ENCODE peak calls at places on chromosomes 3 and 15, in ten cellular contexts. A is neural progenitor cell, J is A673, F is PC-9, V is GM23248, M is fibroblast of lung, H is hepatocyte, P is astrocyte, N is GM23338, L is PC-3. X is an unnamed sample.

GRCh38 chr15:93929375-93930094 is 301.8 kb upstream of the MCTP2 start:
- DNase-seq in A (peak; percentile 19), J (peak; percentile 23), F (no peak), V (peak; percentile 98), M (peak; percentile 15), H (peak; percentile 42), P (peak; percentile 98), N (peak; percentile 14), L (no peak), X (no peak)

GRCh38 chr3:56758539-56758981 is 43.2 kb downstream of the ARHGEF3 start:
- DNase-seq in A (no peak), J (peak; percentile 4), F (peak; percentile 95), V (peak; percentile 94), M (peak; percentile 94), H (peak; percentile 61), P (peak; percentile 93), N (no peak), L (peak; percentile 84), X (no peak)

GRCh38 chr3:130748981-130749380 is 2.4 kb upstream of the PIK3R4 start:
- DNase-seq in A (no peak), J (no peak), F (no peak), V (peak; percentile 78), M (no peak), H (no peak), P (peak; percentile 74), N (no peak), L (no peak), X (no peak)

GRCh38 chr3:186220365-186220764 is 111.5 kb upstream of the ETV5 start:
- DNase-seq in A (no peak), J (no peak), F (no peak), V (no peak), M (no peak), H (no peak), P (no peak), N (no peak), L (peak; percentile 90), X (no peak)

GRCh38 chr3:175386630-175387029 is 527.5 kb downstream of the NAALADL2 start:
- DNase-seq in A (no peak), J (no peak), F (peak; percentile 70), V (peak; percentile 96), M (peak; percentile 78), H (no peak), P (peak; percentile 99), N (no peak), L (peak; percentile 84), X (no peak)

GRCh38 chr3:30253832-30254231 is 352.6 kb upstream of the TGFBR2 start:
- DNase-seq in A (no peak), J (no peak), F (no peak), V (no peak), M (no peak), H (no peak), P (no peak), N (no peak), L (no peak), X (no peak)

GRCh38 chr3:123778525-123778924 is 105.6 kb downstream of the MYLK start:
- DNase-seq in A (no peak), J (no peak), F (no peak), V (no peak), M (no peak), H (no peak), P (no peak), N (no peak), L (no peak), X (no peak)

GRCh38 chr3:134652409-134652831 is 1.6 kb upstream of the KY start:
- DNase-seq in A (no peak), J (no peak), F (no peak), V (peak; percentile 87), M (no peak), H (no peak), P (no peak), N (no peak), L (no peak), X (no peak)

GRCh38 chr3:195847061-195847950 is 35.6 kb upstream of the MUC4 start:
- DNase-seq in A (no peak), J (no peak), F (peak; percentile 98), V (peak; percentile 46), M (peak; percentile 60), H (peak; percentile 58), P (peak; percentile 66), N (no peak), L (peak; percentile 55), X (no peak)

GRCh38 chr15:72389231-72389630 is 8.9 kb upstream of the TMEM202 start:
- DNase-seq in A (no peak), J (no peak), F (no peak), V (no peak), M (no peak), H (no peak), P (peak; percentile 39), N (no peak), L (peak; percentile 51), X (no peak)

GRCh38 chr3:197736491-197737318 is at the start of gene RUBCN:
- DNase-seq in A (peak; percentile 99), J (peak; percentile 99), F (peak; percentile 95), V (peak; percentile 99), M (peak; percentile 92), H (peak; percentile 98), P (peak; percentile 91), N (peak; percentile 99), L (peak; percentile 97), X (peak; percentile 99)

GRCh38 chr15:75733761-75734651 is 21.4 kb upstream of the CSPG4 start:
- DNase-seq in A (no peak), J (no peak), F (no peak), V (no peak), M (no peak), H (no peak), P (no peak), N (no peak), L (no peak), X (no peak)

GRCh38 chr3:78875431-78875830 is 892.4 kb downstream of the ROBO1 start:
- DNase-seq in A (no peak), J (no peak), F (no peak), V (no peak), M (no peak), H (no peak), P (no peak), N (no peak), L (no peak), X (no peak)

GRCh38 chr3:127037971-127038446 is 55.1 kb downstream of the PLXNA1 start:
- DNase-seq in A (no peak), J (no peak), F (no peak), V (no peak), M (no peak), H (no peak), P (no peak), N (no peak), L (no peak), X (no peak)

DNA sequence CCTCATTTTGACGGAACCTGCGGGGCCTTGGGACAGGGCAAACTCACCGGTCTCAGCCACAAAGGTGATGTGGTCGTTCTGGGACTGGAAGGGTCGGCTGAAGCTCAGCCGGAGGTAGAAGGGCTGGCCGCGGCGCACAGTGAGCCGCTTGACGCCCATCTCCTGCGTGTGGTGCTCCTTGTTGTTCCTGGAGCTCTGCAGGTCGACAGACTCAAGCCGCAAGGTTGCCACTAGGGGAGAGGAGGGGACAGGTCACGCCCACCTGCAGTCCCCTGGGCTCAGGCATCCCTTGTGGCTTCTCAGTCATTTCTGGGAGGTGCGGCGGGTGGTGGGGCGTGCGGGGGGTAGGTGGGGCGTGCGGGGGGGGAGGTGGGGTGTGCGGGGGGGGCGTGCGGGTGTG is 26.7 kb upstream of the TGM5 start:
- DNase-seq in A (peak; percentile 65), J (no peak), F (no peak), V (peak; percentile 22), M (no peak), H (peak; percentile 25), P (no peak), N (peak; percentile 91), L (no peak), X (no peak)
- TF ChIP-seq EZH2 in A (no peak), J (no peak), F (no peak), V (no peak), M (no peak), H (no peak), P (no peak), N (no peak), L (no peak), X (no peak)

GRCh38 chr3:114022145-114022544 is 34.2 kb downstream of the CCDC191 start:
- DNase-seq in A (no peak), J (no peak), F (no peak), V (no peak), M (no peak), H (no peak), P (peak; percentile 7), N (no peak), L (no peak), X (no peak)
- H3K4me1 ChIP-seq in A (peaks cover 13% of the 10 kb centered on the region), J (no peaks in the 10 kb centered on the region), F (no peaks in the 10 kb centered on the region), V (no peaks in the 10 kb centered on the region), M (no peaks in the 10 kb centered on the region), H (no peaks in the 10 kb centered on the region), P (no peaks in the 10 kb centered on the region), N (no peaks in the 10 kb centered on the region), L (no peaks in the 10 kb centered on the region), X (peaks cover 10% of the 10 kb centered on the region)

DNA sequence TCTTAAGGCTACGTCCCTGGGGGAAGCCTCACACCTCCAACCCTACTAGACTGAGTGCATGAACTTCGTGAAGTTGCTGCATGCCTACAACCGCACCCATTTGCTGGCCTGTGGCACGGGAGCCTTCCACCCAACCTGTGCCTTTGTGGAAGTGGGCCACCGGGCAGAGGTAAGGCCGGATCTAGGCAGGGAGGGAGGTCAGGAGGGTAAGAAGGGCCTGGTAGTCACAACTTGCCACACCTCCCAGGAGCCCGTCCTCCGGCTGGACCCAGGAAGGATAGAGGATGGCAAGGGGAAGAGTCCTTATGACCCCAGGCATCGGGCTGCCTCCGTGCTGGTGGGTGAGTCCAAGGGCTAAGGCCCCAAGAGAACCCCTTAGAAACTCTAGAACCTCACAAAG is 1.9 kb downstream of the SEMA3B start:
- DNase-seq in A (no peak), J (no peak), F (no peak), V (no peak), M (no peak), H (no peak), P (no peak), N (no peak), L (no peak), X (no peak)
- H3K27ac ChIP-seq in A (no peak overlapping the region), J (no peak overlapping the region), F (no peak overlapping the region), V (no peak overlapping the region), M (no peak overlapping the region), H (peak overlapping the region; percentile 91), P (no peak overlapping the region), N (no peak overlapping the region), L (no peak overlapping the region), X (no peak overlapping the region)

DNA sequence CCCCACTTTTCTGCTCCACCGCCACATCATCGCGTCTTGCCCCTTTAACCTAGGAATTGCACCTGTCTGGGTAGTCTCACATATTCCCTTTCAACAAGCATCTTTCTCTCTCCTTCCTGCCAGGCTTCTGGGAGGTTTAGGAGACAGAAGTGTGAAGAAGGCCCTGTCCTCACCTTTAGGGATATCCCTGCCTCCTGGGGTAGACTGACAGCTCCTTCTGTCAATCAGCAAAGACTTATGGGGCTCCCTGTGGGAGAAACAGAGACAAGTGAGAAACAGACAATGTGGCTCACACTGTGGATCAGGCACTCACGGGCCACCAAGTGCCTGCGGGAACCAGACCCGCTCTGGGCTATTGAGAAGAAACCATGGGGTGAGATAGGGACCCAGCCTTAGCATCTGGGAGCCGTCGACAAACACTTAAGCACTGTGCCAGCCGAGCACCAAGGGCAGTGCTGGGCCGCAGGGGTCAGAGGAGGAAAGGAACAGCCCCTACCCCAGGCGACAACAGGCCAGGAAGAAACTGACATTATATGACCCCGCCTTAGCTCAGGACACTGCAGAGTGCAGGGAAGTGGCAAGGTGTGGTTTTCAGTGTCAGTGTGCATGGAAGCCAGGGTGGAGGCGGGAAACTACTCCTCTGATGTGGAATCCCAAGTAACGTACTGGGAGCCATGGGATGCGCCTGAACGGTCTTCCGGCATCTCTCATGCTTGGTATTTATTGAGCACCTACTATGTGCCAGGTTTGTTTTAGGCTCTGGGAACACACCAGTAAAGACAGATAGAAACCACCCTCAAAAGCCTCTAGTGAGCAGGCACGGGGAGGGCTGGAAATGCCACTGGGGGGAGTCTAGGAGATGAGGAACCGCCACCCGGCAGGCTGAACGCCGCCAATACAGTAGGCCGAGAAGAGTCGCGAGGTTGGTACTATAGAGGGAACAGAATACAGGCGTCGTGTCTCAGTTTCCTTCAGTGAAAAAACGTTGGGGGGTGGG is 1.8 kb downstream of the EFCC1 start:
- DNase-seq in A (no peak), J (no peak), F (no peak), V (no peak), M (no peak), H (no peak), P (no peak), N (no peak), L (no peak), X (no peak)
- TF ChIP-seq EZH2 in A (peak; percentile 59), J (no peak), F (no peak), V (no peak), M (peak; percentile 27), H (no peak), P (no peak), N (peak; percentile 80), L (no peak), X (no peak)

X was measured in MM.1S.